ENCODE peak calls at places on chromosomes 6 and 20, in five cellular contexts. One of them, this sample, is unnamed.

GRCh38 chr6:108714774-108715414 is 133.3 kb upstream of the ARMC2 start:
- DNase-seq in lower leg skin: no peak
- DNase-seq in A549: no peak
- DNase-seq in GM12878: no peak
- DNase-seq in ovary: no peak
- DNase-seq in this sample: no peak

GRCh38 chr6:1188199-1188598 is 123.7 kb upstream of the FOXQ1 start:
- DNase-seq in lower leg skin: no peak
- DNase-seq in A549: no peak
- DNase-seq in GM12878: no peak
- DNase-seq in ovary: no peak
- DNase-seq in this sample: no peak

GRCh38 chr6:69673298-69673697 is 123.5 kb downstream of the LMBRD1 start:
- DNase-seq in lower leg skin: no peak
- DNase-seq in A549: no peak
- DNase-seq in GM12878: no peak
- DNase-seq in ovary: no peak
- DNase-seq in this sample: no peak

GRCh38 chr6:36504982-36505381 is 42.3 kb downstream of the STK38 start:
- DNase-seq in lower leg skin: no peak
- DNase-seq in A549: no peak
- DNase-seq in GM12878: no peak
- DNase-seq in ovary: no peak
- DNase-seq in this sample: no peak

GRCh38 chr6:111238464-111239119 is 151.3 kb downstream of the SLC16A10 start:
- DNase-seq in lower leg skin: no peak
- DNase-seq in A549: peak; percentile 29
- DNase-seq in GM12878: no peak
- DNase-seq in ovary: no peak
- DNase-seq in this sample: no peak

GRCh38 chr6:139291813-139292619 is at the start of gene TXLNB:
- DNase-seq in lower leg skin: peak; percentile 92
- DNase-seq in A549: no peak
- DNase-seq in GM12878: peak; percentile 83
- DNase-seq in ovary: peak; percentile 90
- DNase-seq in this sample: peak; percentile 88

GRCh38 chr6:94721459-94721858 is 855.9 kb upstream of the MANEA start:
- DNase-seq in lower leg skin: no peak
- DNase-seq in A549: no peak
- DNase-seq in GM12878: no peak
- DNase-seq in ovary: no peak
- DNase-seq in this sample: no peak

GRCh38 chr6:13708679-13709261 is 2.9 kb downstream of the RANBP9 start:
- DNase-seq in lower leg skin: no peak
- DNase-seq in A549: no peak
- DNase-seq in GM12878: no peak
- DNase-seq in ovary: no peak
- DNase-seq in this sample: no peak

GRCh38 chr6:93423542-93423941 is 4.2 kb upstream of the EPHA7 start:
- DNase-seq in lower leg skin: no peak
- DNase-seq in A549: peak; percentile 62
- DNase-seq in GM12878: no peak
- DNase-seq in ovary: peak; percentile 21
- DNase-seq in this sample: peak; percentile 23

GRCh38 chr6:27894839-27895762 is 17.1 kb downstream of the OR2B2 start:
- DNase-seq in lower leg skin: no peak
- DNase-seq in A549: peak; percentile 83
- DNase-seq in GM12878: peak; percentile 66
- DNase-seq in ovary: peak; percentile 51
- DNase-seq in this sample: peak; percentile 50

GRCh38 chr6:119483936-119484335 is 134.4 kb upstream of the MAN1A1 start:
- DNase-seq in lower leg skin: no peak
- DNase-seq in A549: no peak
- DNase-seq in GM12878: no peak
- DNase-seq in ovary: no peak
- DNase-seq in this sample: no peak

GRCh38 chr6:119481098-119481497 is 131.5 kb upstream of the MAN1A1 start:
- DNase-seq in lower leg skin: no peak
- DNase-seq in A549: no peak
- DNase-seq in GM12878: no peak
- DNase-seq in ovary: no peak
- DNase-seq in this sample: no peak

GRCh38 chr6:119482850-119483285 is 133.3 kb upstream of the MAN1A1 start:
- DNase-seq in lower leg skin: no peak
- DNase-seq in A549: no peak
- DNase-seq in GM12878: no peak
- DNase-seq in ovary: no peak
- DNase-seq in this sample: no peak

GRCh38 chr6:119481981-119482380 is 132.4 kb upstream of the MAN1A1 start:
- DNase-seq in lower leg skin: no peak
- DNase-seq in A549: no peak
- DNase-seq in GM12878: no peak
- DNase-seq in ovary: no peak
- DNase-seq in this sample: no peak

GRCh38 chr6:119484598-119484997 is 135.0 kb upstream of the MAN1A1 start:
- DNase-seq in lower leg skin: no peak
- DNase-seq in A549: no peak
- DNase-seq in GM12878: no peak
- DNase-seq in ovary: no peak
- DNase-seq in this sample: no peak
- TF ChIP-seq POLR2A in lower leg skin: no peak
- TF ChIP-seq POLR2A in A549: no peak
- TF ChIP-seq POLR2A in GM12878: no peak
- TF ChIP-seq POLR2A in ovary: no peak
- TF ChIP-seq POLR2A in this sample: no peak

GRCh38 chr20:41137412-41138216 is at the start of gene PLCG1:
- DNase-seq in lower leg skin: peak; percentile 95
- DNase-seq in A549: peak; percentile 63
- DNase-seq in GM12878: no peak
- DNase-seq in ovary: peak; percentile 84
- DNase-seq in this sample: peak; percentile 87
- TF ChIP-seq POLR2A in lower leg skin: no peak
- TF ChIP-seq POLR2A in A549: peak; percentile 24
- TF ChIP-seq POLR2A in GM12878: peak; percentile 60
- TF ChIP-seq POLR2A in ovary: no peak
- TF ChIP-seq POLR2A in this sample: peak; percentile 26

GRCh38 chr6:11771473-11772048 is 7.0 kb downstream of the ADTRP start:
- DNase-seq in lower leg skin: no peak
- DNase-seq in A549: no peak
- DNase-seq in GM12878: no peak
- DNase-seq in ovary: no peak
- DNase-seq in this sample: no peak

GRCh38 chr6:11769816-11770545 is 8.6 kb downstream of the ADTRP start:
- DNase-seq in lower leg skin: no peak
- DNase-seq in A549: no peak
- DNase-seq in GM12878: no peak
- DNase-seq in ovary: no peak
- DNase-seq in this sample: no peak

GRCh38 chr6:11769244-11769643 is 9.4 kb downstream of the ADTRP start:
- DNase-seq in lower leg skin: no peak
- DNase-seq in A549: no peak
- DNase-seq in GM12878: no peak
- DNase-seq in ovary: no peak
- DNase-seq in this sample: no peak

GRCh38 chr6:11772109-11772830 is 6.3 kb downstream of the ADTRP start:
- DNase-seq in lower leg skin: no peak
- DNase-seq in A549: peak; percentile 77
- DNase-seq in GM12878: no peak
- DNase-seq in ovary: no peak
- DNase-seq in this sample: peak; percentile 34

GRCh38 chr6:11770546-11771466 is 7.8 kb downstream of the ADTRP start:
- DNase-seq in lower leg skin: peak; percentile 98
- DNase-seq in A549: peak; percentile 92
- DNase-seq in GM12878: no peak
- DNase-seq in ovary: peak; percentile 68
- DNase-seq in this sample: peak; percentile 92
- TF ChIP-seq POLR2A in lower leg skin: no peak
- TF ChIP-seq POLR2A in A549: no peak
- TF ChIP-seq POLR2A in GM12878: no peak
- TF ChIP-seq POLR2A in ovary: no peak
- TF ChIP-seq POLR2A in this sample: no peak

GRCh38 chr20:50895111-50895830 is 36.0 kb downstream of the ADNP start:
- DNase-seq in lower leg skin: no peak
- DNase-seq in A549: no peak
- DNase-seq in GM12878: no peak
- DNase-seq in ovary: no peak
- DNase-seq in this sample: no peak

GRCh38 chr20:50898475-50898874 is 32.8 kb downstream of the ADNP start:
- DNase-seq in lower leg skin: no peak
- DNase-seq in A549: no peak
- DNase-seq in GM12878: no peak
- DNase-seq in ovary: no peak
- DNase-seq in this sample: no peak

GRCh38 chr20:50892394-50892793 is 38.8 kb downstream of the ADNP start:
- DNase-seq in lower leg skin: no peak
- DNase-seq in A549: no peak
- DNase-seq in GM12878: no peak
- DNase-seq in ovary: no peak
- DNase-seq in this sample: no peak

GRCh38 chr20:50891138-50891537 is 40.1 kb downstream of the ADNP start:
- DNase-seq in lower leg skin: no peak
- DNase-seq in A549: no peak
- DNase-seq in GM12878: no peak
- DNase-seq in ovary: no peak
- DNase-seq in this sample: no peak

DNA sequence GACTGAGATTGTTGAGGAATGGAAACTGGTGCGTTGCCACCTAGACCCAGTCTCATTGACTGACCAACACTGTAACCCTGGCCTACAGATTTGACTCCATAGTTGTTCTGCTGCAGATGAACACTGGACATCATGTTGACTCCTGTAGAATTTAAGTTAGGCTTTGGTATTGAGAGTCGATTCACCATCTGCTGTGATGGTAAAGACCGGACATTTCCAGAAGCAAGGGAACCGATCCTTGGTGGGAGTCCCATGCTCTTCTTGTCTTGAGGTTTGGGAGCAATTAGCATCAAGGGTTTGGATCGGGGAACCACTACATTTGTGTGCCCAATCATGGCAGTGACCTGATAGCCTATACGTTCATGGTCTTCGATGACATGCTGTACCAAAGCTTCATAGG is 37.6 kb downstream of the ADNP start:
- DNase-seq in lower leg skin: no peak
- DNase-seq in A549: no peak
- DNase-seq in GM12878: no peak
- DNase-seq in ovary: no peak
- DNase-seq in this sample: no peak
- TF ChIP-seq POLR2A in lower leg skin: no peak
- TF ChIP-seq POLR2A in A549: no peak
- TF ChIP-seq POLR2A in GM12878: no peak
- TF ChIP-seq POLR2A in ovary: no peak
- TF ChIP-seq POLR2A in this sample: no peak

GRCh38 chr20:2298116-2298515 is 2.3 kb downstream of the TGM3 start:
- DNase-seq in lower leg skin: peak; percentile 70
- DNase-seq in A549: no peak
- DNase-seq in GM12878: no peak
- DNase-seq in ovary: no peak
- DNase-seq in this sample: no peak

GRCh38 chr20:2301164-2301622 is 5.4 kb downstream of the TGM3 start:
- DNase-seq in lower leg skin: peak; percentile 86
- DNase-seq in A549: peak; percentile 42
- DNase-seq in GM12878: peak; percentile 89
- DNase-seq in ovary: no peak
- DNase-seq in this sample: peak; percentile 41

GRCh38 chr20:2300002-2300401 is 4.2 kb downstream of the TGM3 start:
- DNase-seq in lower leg skin: no peak
- DNase-seq in A549: no peak
- DNase-seq in GM12878: no peak
- DNase-seq in ovary: no peak
- DNase-seq in this sample: no peak

GRCh38 chr20:2300420-2300819 is 4.6 kb downstream of the TGM3 start:
- DNase-seq in lower leg skin: peak; percentile 77
- DNase-seq in A549: no peak
- DNase-seq in GM12878: no peak
- DNase-seq in ovary: no peak
- DNase-seq in this sample: no peak

GRCh38 chr20:2299301-2299700 is 3.5 kb downstream of the TGM3 start:
- DNase-seq in lower leg skin: peak; percentile 88
- DNase-seq in A549: peak; percentile 58
- DNase-seq in GM12878: no peak
- DNase-seq in ovary: no peak
- DNase-seq in this sample: peak; percentile 29
- TF ChIP-seq POLR2A in lower leg skin: no peak
- TF ChIP-seq POLR2A in A549: no peak
- TF ChIP-seq POLR2A in GM12878: no peak
- TF ChIP-seq POLR2A in ovary: no peak
- TF ChIP-seq POLR2A in this sample: no peak

DNA sequence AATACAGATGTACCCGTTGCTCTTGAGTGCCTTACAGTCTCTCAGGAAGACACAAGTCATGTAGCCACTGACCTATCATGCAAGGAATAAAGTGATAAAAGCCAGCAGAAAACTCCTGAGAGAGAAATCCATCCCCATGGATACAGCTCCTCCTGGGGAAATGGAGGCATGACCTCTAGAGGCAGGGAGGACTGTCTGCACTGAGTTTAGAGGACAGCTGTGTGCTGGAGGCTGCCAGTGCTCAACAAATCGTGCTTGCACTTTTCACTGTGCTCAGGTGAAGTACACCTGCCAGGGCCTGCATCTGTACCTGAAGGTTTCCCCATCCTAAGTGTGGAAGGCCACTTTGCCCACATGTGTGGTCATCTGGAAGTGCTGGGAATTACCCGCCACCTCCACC is 12.1 kb downstream of the CD93 start:
- DNase-seq in lower leg skin: no peak
- DNase-seq in A549: no peak
- DNase-seq in GM12878: no peak
- DNase-seq in ovary: no peak
- DNase-seq in this sample: no peak
- TF ChIP-seq POLR2A in lower leg skin: no peak
- TF ChIP-seq POLR2A in A549: no peak
- TF ChIP-seq POLR2A in GM12878: no peak
- TF ChIP-seq POLR2A in ovary: no peak
- TF ChIP-seq POLR2A in this sample: no peak

DNA sequence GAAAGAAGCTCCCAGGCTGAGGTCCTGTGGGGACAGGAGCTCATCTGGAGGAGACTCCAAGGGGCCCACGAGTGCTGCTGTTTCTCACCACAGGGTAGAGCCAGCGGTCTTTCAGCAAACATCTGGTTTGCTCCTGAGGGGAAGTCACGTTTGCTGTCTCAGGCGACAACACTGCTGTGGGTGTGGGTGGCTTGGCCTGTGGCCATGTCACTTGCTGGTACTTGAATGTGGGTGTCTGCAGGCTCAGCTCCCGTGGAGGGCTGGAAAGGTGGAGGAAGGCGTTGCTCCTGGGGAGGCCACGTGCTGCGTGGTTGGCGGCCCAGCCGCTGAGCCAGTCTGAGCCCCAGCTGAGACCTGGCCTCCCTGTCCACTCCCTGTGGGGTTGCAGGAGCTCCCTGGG is 52.8 kb upstream of the MPC1 start:
- DNase-seq in lower leg skin: peak; percentile 87
- DNase-seq in A549: no peak
- DNase-seq in GM12878: no peak
- DNase-seq in ovary: no peak
- DNase-seq in this sample: no peak
- TF ChIP-seq POLR2A in lower leg skin: no peak
- TF ChIP-seq POLR2A in A549: no peak
- TF ChIP-seq POLR2A in GM12878: no peak
- TF ChIP-seq POLR2A in ovary: no peak
- TF ChIP-seq POLR2A in this sample: no peak